ENCODE peak calls at places on chromosomes 3 and 15, in six cellular contexts. N is esophagus muscularis mucosa, Y is lung, Q is neural crest cell, L is IMR-90, M is fibroblast of lung. X is an unnamed sample.
A peak's percentile ranks its signal among the peaks of the same experiment; 100 is the strongest.

GRCh38 chr15:34318277-34319079 is 19.1 kb downstream of the SLC12A6 start:
- DNase-seq in N (no peak), Y (peak; percentile 79), Q (no peak), L (peak; percentile 68), M (peak; percentile 56), X (peak; percentile 15)

GRCh38 chr3:134357261-134357913 is 16.9 kb downstream of the AMOTL2 start:
- DNase-seq in N (no peak), Y (no peak), Q (no peak), L (no peak), M (no peak), X (no peak)

GRCh38 chr15:39730552-39730951 is 52.1 kb downstream of the FSIP1 start:
- DNase-seq in N (no peak), Y (no peak), Q (no peak), L (no peak), M (no peak), X (no peak)

GRCh38 chr3:154758109-154758868 is 321.8 kb upstream of the MME start:
- DNase-seq in N (no peak), Y (no peak), Q (no peak), L (peak; percentile 70), M (peak; percentile 21), X (peak; percentile 18)

GRCh38 chr15:62163847-62164499 is 1.1 kb downstream of the C2CD4B start:
- DNase-seq in N (no peak), Y (no peak), Q (peak; percentile 8), L (no peak), M (no peak), X (no peak)

GRCh38 chr3:62332771-62333381 is 40.5 kb downstream of the FEZF2 start:
- DNase-seq in N (no peak), Y (no peak), Q (peak; percentile 25), L (peak; percentile 23), M (peak; percentile 9), X (no peak)

GRCh38 chr3:146513386-146514051 is 30.9 kb downstream of the PLSCR1 start:
- DNase-seq in N (no peak), Y (no peak), Q (no peak), L (peak; percentile 16), M (peak; percentile 43), X (no peak)

GRCh38 chr15:41465822-41466421 is 27.8 kb upstream of the ITPKA start:
- DNase-seq in N (no peak), Y (no peak), Q (peak; percentile 34), L (peak; percentile 74), M (peak; percentile 45), X (peak; percentile 20)

GRCh38 chr3:108329087-108329486 is 32.7 kb downstream of the HHLA2 start:
- DNase-seq in N (no peak), Y (no peak), Q (no peak), L (no peak), M (no peak), X (no peak)

GRCh38 chr3:9681723-9682081 is 21.9 kb upstream of the CPNE9 start:
- DNase-seq in N (no peak), Y (no peak), Q (no peak), L (no peak), M (no peak), X (no peak)

GRCh38 chr3:177498037-177498857 is 301.0 kb upstream of the TBL1XR1 start:
- DNase-seq in N (no peak), Y (peak; percentile 60), Q (no peak), L (peak; percentile 52), M (peak; percentile 88), X (no peak)

GRCh38 chr3:172869356-172869755 is 118.8 kb downstream of the ECT2 start:
- DNase-seq in N (no peak), Y (no peak), Q (no peak), L (no peak), M (no peak), X (no peak)

GRCh38 chr3:69567026-69567767 is 172.1 kb upstream of the MITF start:
- DNase-seq in N (no peak), Y (no peak), Q (no peak), L (no peak), M (no peak), X (no peak)

GRCh38 chr3:108031893-108032292 is 58.9 kb downstream of the CD47 start:
- DNase-seq in N (peak; percentile 26), Y (no peak), Q (no peak), L (peak; percentile 52), M (no peak), X (no peak)

GRCh38 chr3:138862924-138863775 is 28.4 kb upstream of the PIK3CB start:
- DNase-seq in N (no peak), Y (peak; percentile 47), Q (no peak), L (peak; percentile 76), M (peak; percentile 79), X (peak; percentile 16)

GRCh38 chr3:112038863-112039262 is 4.3 kb downstream of the TMPRSS7 start:
- DNase-seq in N (peak; percentile 10), Y (no peak), Q (no peak), L (peak; percentile 22), M (peak; percentile 50), X (no peak)

GRCh38 chr3:29977360-29977759 is 629.0 kb upstream of the TGFBR2 start:
- DNase-seq in N (no peak), Y (no peak), Q (no peak), L (no peak), M (peak; percentile 72), X (no peak)

GRCh38 chr3:10549617-10550228 is 44.3 kb upstream of the ATP2B2 start:
- DNase-seq in N (peak; percentile 86), Y (no peak), Q (no peak), L (no peak), M (no peak), X (no peak)

GRCh38 chr3:156626104-156626503 is 48.3 kb upstream of the TIPARP start:
- DNase-seq in N (no peak), Y (peak; percentile 87), Q (no peak), L (no peak), M (peak; percentile 49), X (no peak)

GRCh38 chr3:88195951-88196434 is 46.2 kb downstream of the C3orf38 start:
- DNase-seq in N (no peak), Y (no peak), Q (no peak), L (peak; percentile 56), M (peak; percentile 73), X (no peak)

GRCh38 chr3:23859012-23859743 is 53.4 kb downstream of the UBE2E1 start:
- DNase-seq in N (no peak), Y (no peak), Q (no peak), L (peak; percentile 39), M (no peak), X (no peak)

GRCh38 chr3:171936231-171936841 is 93.2 kb downstream of the TMEM212 start:
- DNase-seq in N (no peak), Y (peak; percentile 34), Q (no peak), L (peak; percentile 78), M (peak; percentile 88), X (peak; percentile 11)

GRCh38 chr3:134372405-134373277 is 1.6 kb downstream of the AMOTL2 start:
- DNase-seq in N (no peak), Y (no peak), Q (no peak), L (peak; percentile 30), M (no peak), X (no peak)

GRCh38 chr3:126983653-126984390 is 907 bp downstream of the PLXNA1 start:
- DNase-seq in N (no peak), Y (no peak), Q (peak; percentile 29), L (no peak), M (no peak), X (no peak)

GRCh38 chr3:20575153-20575552 is 389.1 kb upstream of the SGO1 start:
- DNase-seq in N (no peak), Y (no peak), Q (no peak), L (peak; percentile 78), M (peak; percentile 86), X (no peak)

GRCh38 chr3:154954750-154955149 is 125.4 kb upstream of the MME start:
- DNase-seq in N (no peak), Y (no peak), Q (no peak), L (peak; percentile 76), M (peak; percentile 24), X (no peak)

GRCh38 chr3:47425959-47426358 is 45.1 kb downstream of the PTPN23 start:
- DNase-seq in N (no peak), Y (no peak), Q (no peak), L (no peak), M (no peak), X (no peak)

GRCh38 chr3:8762607-8763377 is 6.6 kb downstream of the OXTR start:
- DNase-seq in N (no peak), Y (no peak), Q (no peak), L (no peak), M (peak; percentile 22), X (no peak)

GRCh38 chr3:193836918-193837317 is 243.9 kb downstream of the OPA1 start:
- DNase-seq in N (no peak), Y (no peak), Q (no peak), L (no peak), M (no peak), X (no peak)

GRCh38 chr15:80710635-80711553 is 15.8 kb downstream of the ABHD17C start:
- DNase-seq in N (no peak), Y (no peak), Q (no peak), L (peak; percentile 63), M (peak; percentile 51), X (no peak)

GRCh38 chr15:39456113-39456512 is 124.8 kb upstream of the THBS1 start:
- DNase-seq in N (no peak), Y (no peak), Q (no peak), L (no peak), M (no peak), X (no peak)

GRCh38 chr15:95624100-95624499 is 706.4 kb upstream of the NR2F2 start:
- DNase-seq in N (no peak), Y (no peak), Q (no peak), L (no peak), M (no peak), X (no peak)

GRCh38 chr3:197331131-197331530 is 32.7 kb upstream of the DLG1 start:
- DNase-seq in N (no peak), Y (no peak), Q (no peak), L (no peak), M (no peak), X (no peak)

GRCh38 chr3:196141866-196142673 is 60.2 kb upstream of the TFRC start:
- DNase-seq in N (no peak), Y (peak; percentile 71), Q (no peak), L (no peak), M (no peak), X (no peak)

GRCh38 chr15:100878601-100879000 is 1.0 kb upstream of the ALDH1A3 start:
- DNase-seq in N (no peak), Y (no peak), Q (no peak), L (no peak), M (no peak), X (no peak)

GRCh38 chr3:152123457-152123856 is 145.3 kb upstream of the MBNL1 start:
- DNase-seq in N (no peak), Y (no peak), Q (no peak), L (peak; percentile 12), M (no peak), X (no peak)
- TF ChIP-seq CTCF in N (no peak), Y (no peak), Q (no peak), L (peak; percentile 15), M (no peak), X (no peak)

GRCh38 chr15:75842722-75843617 is at the start of gene UBE2Q2:
- DNase-seq in N (no peak), Y (peak; percentile 57), Q (peak; percentile 66), L (peak; percentile 62), M (peak; percentile 77), X (peak; percentile 36)
- TF ChIP-seq CTCF in N (no peak), Y (no peak), Q (peak; percentile 22), L (no peak), M (no peak), X (no peak)

GRCh38 chr3:77039606-77040553 is at the start of gene ROBO2:
- DNase-seq in N (no peak), Y (peak; percentile 28), Q (peak; percentile 64), L (peak; percentile 2), M (peak; percentile 33), X (peak; percentile 23)
- TF ChIP-seq CTCF in N (no peak), Y (no peak), Q (no peak), L (no peak), M (no peak), X (no peak)

GRCh38 chr3:101381809-101382208 is 61.4 kb upstream of the IMPG2 start:
- DNase-seq in N (no peak), Y (no peak), Q (no peak), L (peak; percentile 58), M (peak; percentile 31), X (no peak)
- TF ChIP-seq CTCF in N (peak; percentile 55), Y (peak; percentile 19), Q (peak; percentile 71), L (peak; percentile 69), M (peak; percentile 48), X (peak; percentile 24)